ENCODE peak calls at places on chromosomes 12 and 14, in four cellular contexts. One of them, this sample, is unnamed.

GRCh38 chr12:5525783-5526367 is 94.0 kb downstream of the NTF3 start:
- DNase-seq in foreskin fibroblast: no peak
- DNase-seq in GM03348: no peak
- DNase-seq in stimulated activated CD4-positive, alpha-beta T cell treated with anti-CD3 and anti-CD28 coated beads, Interleukin-4, amount 100 ng/mL, for 4 hours: no peak
- DNase-seq in this sample: no peak

GRCh38 chr14:98766818-98767217 is 505.2 kb downstream of the BCL11B start:
- DNase-seq in foreskin fibroblast: no peak
- DNase-seq in GM03348: no peak
- DNase-seq in stimulated activated CD4-positive, alpha-beta T cell treated with anti-CD3 and anti-CD28 coated beads, Interleukin-4, amount 100 ng/mL, for 4 hours: no peak
- DNase-seq in this sample: no peak

GRCh38 chr12:89382366-89382765 is 30.1 kb upstream of the DUSP6 start:
- DNase-seq in foreskin fibroblast: no peak
- DNase-seq in GM03348: no peak
- DNase-seq in stimulated activated CD4-positive, alpha-beta T cell treated with anti-CD3 and anti-CD28 coated beads, Interleukin-4, amount 100 ng/mL, for 4 hours: no peak
- DNase-seq in this sample: no peak

GRCh38 chr12:130162267-130162666 is at the start of gene FZD10:
- DNase-seq in foreskin fibroblast: no peak
- DNase-seq in GM03348: peak; percentile 60
- DNase-seq in stimulated activated CD4-positive, alpha-beta T cell treated with anti-CD3 and anti-CD28 coated beads, Interleukin-4, amount 100 ng/mL, for 4 hours: peak; percentile 27
- DNase-seq in this sample: peak; percentile 76

GRCh38 chr12:48021485-48022179 is 17.4 kb upstream of the COL2A1 start:
- DNase-seq in foreskin fibroblast: no peak
- DNase-seq in GM03348: no peak
- DNase-seq in stimulated activated CD4-positive, alpha-beta T cell treated with anti-CD3 and anti-CD28 coated beads, Interleukin-4, amount 100 ng/mL, for 4 hours: no peak
- DNase-seq in this sample: no peak

GRCh38 chr12:52125499-52125900 is 46.0 kb downstream of the SMIM41 start:
- DNase-seq in foreskin fibroblast: no peak
- DNase-seq in GM03348: peak; percentile 2
- DNase-seq in stimulated activated CD4-positive, alpha-beta T cell treated with anti-CD3 and anti-CD28 coated beads, Interleukin-4, amount 100 ng/mL, for 4 hours: no peak
- DNase-seq in this sample: peak; percentile 8

GRCh38 chr12:48000878-48001321 is 3.4 kb downstream of the COL2A1 start:
- DNase-seq in foreskin fibroblast: peak; percentile 34
- DNase-seq in GM03348: peak; percentile 69
- DNase-seq in stimulated activated CD4-positive, alpha-beta T cell treated with anti-CD3 and anti-CD28 coated beads, Interleukin-4, amount 100 ng/mL, for 4 hours: no peak
- DNase-seq in this sample: peak; percentile 62

GRCh38 chr12:96094201-96094600 is 58.8 kb upstream of the LTA4H start:
- DNase-seq in foreskin fibroblast: no peak
- DNase-seq in GM03348: no peak
- DNase-seq in stimulated activated CD4-positive, alpha-beta T cell treated with anti-CD3 and anti-CD28 coated beads, Interleukin-4, amount 100 ng/mL, for 4 hours: no peak
- DNase-seq in this sample: no peak

GRCh38 chr14:95174184-95174804 is 17.0 kb upstream of the DICER1 start:
- DNase-seq in foreskin fibroblast: no peak
- DNase-seq in GM03348: no peak
- DNase-seq in stimulated activated CD4-positive, alpha-beta T cell treated with anti-CD3 and anti-CD28 coated beads, Interleukin-4, amount 100 ng/mL, for 4 hours: no peak
- DNase-seq in this sample: no peak

GRCh38 chr14:22976620-22977433 is 5.5 kb downstream of the AJUBA start:
- DNase-seq in foreskin fibroblast: no peak
- DNase-seq in GM03348: peak; percentile 35
- DNase-seq in stimulated activated CD4-positive, alpha-beta T cell treated with anti-CD3 and anti-CD28 coated beads, Interleukin-4, amount 100 ng/mL, for 4 hours: no peak
- DNase-seq in this sample: no peak

GRCh38 chr14:102034301-102034700 is 52.5 kb downstream of the HSP90AA1 start:
- DNase-seq in foreskin fibroblast: no peak
- DNase-seq in GM03348: no peak
- DNase-seq in stimulated activated CD4-positive, alpha-beta T cell treated with anti-CD3 and anti-CD28 coated beads, Interleukin-4, amount 100 ng/mL, for 4 hours: no peak
- DNase-seq in this sample: no peak

GRCh38 chr14:100537701-100538565 is 49.3 kb downstream of the BEGAIN start:
- DNase-seq in foreskin fibroblast: no peak
- DNase-seq in GM03348: no peak
- DNase-seq in stimulated activated CD4-positive, alpha-beta T cell treated with anti-CD3 and anti-CD28 coated beads, Interleukin-4, amount 100 ng/mL, for 4 hours: no peak
- DNase-seq in this sample: no peak

GRCh38 chr14:100534528-100535286 is 52.5 kb downstream of the BEGAIN start:
- DNase-seq in foreskin fibroblast: no peak
- DNase-seq in GM03348: no peak
- DNase-seq in stimulated activated CD4-positive, alpha-beta T cell treated with anti-CD3 and anti-CD28 coated beads, Interleukin-4, amount 100 ng/mL, for 4 hours: no peak
- DNase-seq in this sample: no peak

GRCh38 chr12:3229577-3229976 is 152.4 kb downstream of the TSPAN9 start:
- DNase-seq in foreskin fibroblast: no peak
- DNase-seq in GM03348: no peak
- DNase-seq in stimulated activated CD4-positive, alpha-beta T cell treated with anti-CD3 and anti-CD28 coated beads, Interleukin-4, amount 100 ng/mL, for 4 hours: no peak
- DNase-seq in this sample: no peak

GRCh38 chr12:11717533-11717961 is 68.1 kb downstream of the ETV6 start:
- DNase-seq in foreskin fibroblast: peak; percentile 38
- DNase-seq in GM03348: no peak
- DNase-seq in stimulated activated CD4-positive, alpha-beta T cell treated with anti-CD3 and anti-CD28 coated beads, Interleukin-4, amount 100 ng/mL, for 4 hours: no peak
- DNase-seq in this sample: no peak

GRCh38 chr12:38662851-38663250 is 242.5 kb downstream of the CPNE8 start:
- DNase-seq in foreskin fibroblast: no peak
- DNase-seq in GM03348: no peak
- DNase-seq in stimulated activated CD4-positive, alpha-beta T cell treated with anti-CD3 and anti-CD28 coated beads, Interleukin-4, amount 100 ng/mL, for 4 hours: no peak
- DNase-seq in this sample: no peak

GRCh38 chr12:124369055-124369900 is 74.4 kb downstream of the RFLNA start:
- DNase-seq in foreskin fibroblast: peak; percentile 92
- DNase-seq in GM03348: peak; percentile 96
- DNase-seq in stimulated activated CD4-positive, alpha-beta T cell treated with anti-CD3 and anti-CD28 coated beads, Interleukin-4, amount 100 ng/mL, for 4 hours: no peak
- DNase-seq in this sample: peak; percentile 95

GRCh38 chr14:96592591-96593388 is 90.6 kb downstream of the PAPOLA start:
- DNase-seq in foreskin fibroblast: no peak
- DNase-seq in GM03348: peak; percentile 89
- DNase-seq in stimulated activated CD4-positive, alpha-beta T cell treated with anti-CD3 and anti-CD28 coated beads, Interleukin-4, amount 100 ng/mL, for 4 hours: peak; percentile 66
- DNase-seq in this sample: peak; percentile 94

GRCh38 chr12:22271036-22271435 is 63.5 kb downstream of the ST8SIA1 start:
- DNase-seq in foreskin fibroblast: peak; percentile 70
- DNase-seq in GM03348: peak; percentile 62
- DNase-seq in stimulated activated CD4-positive, alpha-beta T cell treated with anti-CD3 and anti-CD28 coated beads, Interleukin-4, amount 100 ng/mL, for 4 hours: no peak
- DNase-seq in this sample: peak; percentile 67

GRCh38 chr12:113880993-113881392 is 85.1 kb downstream of the RBM19 start:
- DNase-seq in foreskin fibroblast: no peak
- DNase-seq in GM03348: no peak
- DNase-seq in stimulated activated CD4-positive, alpha-beta T cell treated with anti-CD3 and anti-CD28 coated beads, Interleukin-4, amount 100 ng/mL, for 4 hours: no peak
- DNase-seq in this sample: no peak

GRCh38 chr12:103794814-103795213 is 46.2 kb downstream of the NT5DC3 start:
- DNase-seq in foreskin fibroblast: no peak
- DNase-seq in GM03348: no peak
- DNase-seq in stimulated activated CD4-positive, alpha-beta T cell treated with anti-CD3 and anti-CD28 coated beads, Interleukin-4, amount 100 ng/mL, for 4 hours: no peak
- DNase-seq in this sample: no peak

GRCh38 chr14:39431416-39432178 is 636 bp downstream of the FBXO33 start:
- DNase-seq in foreskin fibroblast: peak; percentile 28
- DNase-seq in GM03348: peak; percentile 45
- DNase-seq in stimulated activated CD4-positive, alpha-beta T cell treated with anti-CD3 and anti-CD28 coated beads, Interleukin-4, amount 100 ng/mL, for 4 hours: peak; percentile 35
- DNase-seq in this sample: peak; percentile 43

GRCh38 chr12:57124259-57124877 is 3.9 kb upstream of the LRP1 start:
- DNase-seq in foreskin fibroblast: peak; percentile 59
- DNase-seq in GM03348: peak; percentile 77
- DNase-seq in stimulated activated CD4-positive, alpha-beta T cell treated with anti-CD3 and anti-CD28 coated beads, Interleukin-4, amount 100 ng/mL, for 4 hours: peak; percentile 65
- DNase-seq in this sample: peak; percentile 79

GRCh38 chr14:90454041-90455000 is 57.5 kb downstream of the CALM1 start:
- DNase-seq in foreskin fibroblast: peak; percentile 62
- DNase-seq in GM03348: peak; percentile 94
- DNase-seq in stimulated activated CD4-positive, alpha-beta T cell treated with anti-CD3 and anti-CD28 coated beads, Interleukin-4, amount 100 ng/mL, for 4 hours: no peak
- DNase-seq in this sample: peak; percentile 90

GRCh38 chr12:6607751-6608591 is 792 bp upstream of the CHD4 start:
- DNase-seq in foreskin fibroblast: peak; percentile 58
- DNase-seq in GM03348: peak; percentile 44
- DNase-seq in stimulated activated CD4-positive, alpha-beta T cell treated with anti-CD3 and anti-CD28 coated beads, Interleukin-4, amount 100 ng/mL, for 4 hours: no peak
- DNase-seq in this sample: peak; percentile 43